ENCODE peak calls at places on chromosome 11, in nine cellular contexts. P, V, C, K, M, G, E, A and W are unnamed samples.

GRCh38 chr11:63866211-63866610 is 27.3 kb downstream of the MARK2 start:
- DNase-seq in C (peak), A (peak), M (peak), G (peak), E (peak), K (peak), P (peak), V (no peak), W (peak)

GRCh38 chr11:61004841-61005240 is 33.4 kb downstream of the CD6 start:
- DNase-seq in E (no peak), G (no peak), V (no peak), A (no peak), M (no peak), P (peak), C (no peak), K (no peak), W (no peak)

GRCh38 chr11:25520459-25520858 is 811.5 kb upstream of the ANO3 start:
- DNase-seq in C (no peak), A (no peak), V (no peak), K (no peak), G (no peak), E (no peak), M (no peak), P (no peak), W (no peak)

GRCh38 chr11:45156731-45157130 is 10.3 kb downstream of the PRDM11 start:
- DNase-seq in M (no peak), V (no peak), K (no peak), P (peak), E (no peak), C (no peak), G (no peak), A (no peak), W (no peak)

GRCh38 chr11:64523456-64524187 is 67.4 kb upstream of the SLC22A12 start:
- DNase-seq in V (no peak), K (no peak), E (no peak), M (peak), P (no peak), A (no peak), C (no peak), G (no peak), W (no peak)

GRCh38 chr11:65593518-65594414 is 1.8 kb downstream of the KCNK7 start:
- DNase-seq in V (no peak), A (no peak), M (no peak), G (peak), P (no peak), E (peak), K (no peak), C (no peak), W (peak)

GRCh38 chr11:110121204-110121603 is 28.0 kb downstream of the ZC3H12C start:
- DNase-seq in A (no peak), E (no peak), K (no peak), G (no peak), C (no peak), P (no peak), M (no peak), V (peak), W (peak)

GRCh38 chr11:36155770-36156485 is 133.3 kb downstream of the COMMD9 start:
- DNase-seq in G (peak), E (no peak), K (no peak), M (no peak), P (no peak), C (no peak), V (no peak), A (no peak), W (peak)

GRCh38 chr11:61123775-61124571 is 21.7 kb downstream of the CD5 start:
- DNase-seq in E (no peak), C (no peak), V (no peak), G (no peak), P (no peak), K (no peak), M (no peak), A (no peak), W (no peak)

GRCh38 chr11:67322049-67322448 is 18.7 kb downstream of the SSH3 start:
- DNase-seq in P (no peak), K (no peak), V (no peak), C (no peak), E (no peak), M (peak), A (no peak), G (no peak), W (no peak)

GRCh38 chr11:123569387-123569786 is 85.0 kb downstream of the SCN3B start:
- DNase-seq in C (no peak), P (no peak), V (no peak), A (no peak), K (no peak), E (no peak), G (no peak), M (no peak), W (no peak)

GRCh38 chr11:28243057-28243456 is 134.9 kb downstream of the METTL15 start:
- DNase-seq in K (no peak), C (no peak), P (no peak), M (no peak), G (no peak), A (no peak), V (no peak), E (no peak), W (no peak)

GRCh38 chr11:18383388-18384156 is 10.8 kb upstream of the LDHA start:
- DNase-seq in G (peak), E (peak), K (peak), A (peak), P (peak), C (peak), M (peak), V (peak), W (peak)

GRCh38 chr11:12556155-12556554 is 118.1 kb upstream of the TEAD1 start:
- DNase-seq in A (no peak), P (no peak), M (no peak), E (no peak), V (no peak), K (peak), C (no peak), G (no peak), W (peak)

GRCh38 chr11:14500181-14500651 is 605 bp upstream of the COPB1 start:
- DNase-seq in C (peak), P (peak), A (no peak), M (no peak), K (peak), G (peak), E (peak), V (no peak), W (peak)

GRCh38 chr11:71580057-71581003 is 2.3 kb downstream of the KRTAP5-11 start:
- DNase-seq in V (peak), M (no peak), P (peak), E (peak), G (peak), C (peak), K (peak), A (no peak), W (peak)

GRCh38 chr11:69644071-69644961 is 3.4 kb downstream of the CCND1 start:
- DNase-seq in V (peak), G (peak), C (no peak), K (no peak), M (peak), E (no peak), P (peak), A (no peak), W (peak)

GRCh38 chr11:12110201-12110713 is at the start of gene MICAL2:
- DNase-seq in M (peak), A (peak), P (peak), K (peak), C (peak), E (peak), G (peak), V (peak), W (peak)

GRCh38 chr11:71408826-71409225 is 39.4 kb downstream of the DHCR7 start:
- DNase-seq in A (no peak), P (no peak), C (no peak), E (no peak), V (no peak), G (no peak), M (no peak), K (no peak), W (no peak)

GRCh38 chr11:120501976-120502755 is 9.4 kb upstream of the GRIK4 start:
- DNase-seq in P (no peak), C (no peak), V (no peak), M (no peak), K (no peak), G (no peak), E (no peak), A (no peak), W (no peak)

GRCh38 chr11:115469361-115469760 is 34.9 kb downstream of the CADM1 start:
- DNase-seq in E (no peak), V (no peak), G (no peak), P (no peak), M (no peak), A (no peak), C (no peak), K (no peak), W (no peak)

GRCh38 chr11:68213135-68213515 is at the start of gene KMT5B:
- DNase-seq in K (no peak), V (no peak), A (peak), G (no peak), P (no peak), C (no peak), E (peak), M (peak), W (no peak)

GRCh38 chr11:47348859-47349258 is 3.6 kb downstream of the MYBPC3 start:
- DNase-seq in M (no peak), C (peak), P (no peak), E (no peak), G (peak), A (no peak), V (peak), K (no peak), W (peak)

GRCh38 chr11:46383404-46383758 is 1.9 kb downstream of the MDK start:
- DNase-seq in M (no peak), K (no peak), C (no peak), E (no peak), G (no peak), V (no peak), P (no peak), A (no peak), W (no peak)

GRCh38 chr11:108754901-108755625 is 90.2 kb downstream of the DDX10 start:
- DNase-seq in G (no peak), A (no peak), E (no peak), P (no peak), V (no peak), M (no peak), K (peak), C (no peak), W (peak)

GRCh38 chr11:107969219-107969618 is 39.5 kb upstream of the CUL5 start:
- DNase-seq in V (no peak), C (no peak), G (no peak), P (no peak), K (no peak), E (no peak), M (no peak), A (no peak), W (no peak)

GRCh38 chr11:16967347-16967662 is 46.9 kb downstream of the PLEKHA7 start:
- DNase-seq in K (no peak), C (no peak), P (peak), M (no peak), A (no peak), V (no peak), G (no peak), E (no peak), W (no peak)

GRCh38 chr11:67605231-67606011 is 1.3 kb upstream of the NDUFV1 start:
- DNase-seq in C (no peak), E (no peak), A (no peak), G (no peak), P (no peak), V (no peak), K (no peak), M (no peak), W (no peak)

GRCh38 chr11:65900125-65900898 is at the start of gene FOSL1:
- DNase-seq in G (peak), V (no peak), M (peak), K (peak), P (peak), E (peak), A (peak), C (peak), W (peak)